ENCODE peak calls at places on chromosome 10, in four cellular contexts. One of them, this sample, is unnamed.

GRCh38 chr10:104924101-104924795 is 283.2 kb downstream of the SORCS3 start:
- DNase-seq in OCI-LY7: no peak
- DNase-seq in psoas muscle: no peak
- DNase-seq in IMR-90: no peak
- DNase-seq in this sample: no peak

GRCh38 chr10:110487411-110488123 is 10.1 kb upstream of the DUSP5 start:
- DNase-seq in psoas muscle: no peak
- DNase-seq in OCI-LY7: no peak
- DNase-seq in IMR-90: peak; percentile 55
- DNase-seq in this sample: no peak

GRCh38 chr10:122310311-122311050 is 39.4 kb downstream of the BTBD16 start:
- DNase-seq in psoas muscle: no peak
- DNase-seq in OCI-LY7: no peak
- DNase-seq in IMR-90: no peak
- DNase-seq in this sample: no peak

GRCh38 chr10:116742367-116743265 is at the start of gene HSPA12A:
- DNase-seq in OCI-LY7: no peak
- DNase-seq in IMR-90: peak; percentile 89
- DNase-seq in psoas muscle: peak; percentile 87
- DNase-seq in this sample: peak; percentile 93

GRCh38 chr10:86953747-86954680 is 3.4 kb downstream of the MMRN2 start:
- DNase-seq in IMR-90: peak; percentile 35
- DNase-seq in OCI-LY7: no peak
- DNase-seq in psoas muscle: peak; percentile 73
- DNase-seq in this sample: no peak

GRCh38 chr10:133464582-133465031 is 10.9 kb downstream of the SCART1 start:
- DNase-seq in OCI-LY7: no peak
- DNase-seq in IMR-90: no peak
- DNase-seq in psoas muscle: peak; percentile 42
- DNase-seq in this sample: no peak

GRCh38 chr10:114118514-114118913 is 55.5 kb downstream of the CCDC186 start:
- DNase-seq in OCI-LY7: no peak
- DNase-seq in psoas muscle: no peak
- DNase-seq in IMR-90: no peak
- DNase-seq in this sample: no peak

GRCh38 chr10:4840151-4840550 is 14.1 kb downstream of the AKR1E2 start:
- DNase-seq in OCI-LY7: no peak
- DNase-seq in IMR-90: no peak
- DNase-seq in psoas muscle: no peak
- DNase-seq in this sample: no peak

GRCh38 chr10:55766212-55766611 is 594.8 kb downstream of the ZWINT start:
- DNase-seq in psoas muscle: no peak
- DNase-seq in OCI-LY7: no peak
- DNase-seq in IMR-90: no peak
- DNase-seq in this sample: no peak

GRCh38 chr10:63491558-63492316 is 26.0 kb upstream of the JMJD1C start:
- DNase-seq in IMR-90: peak; percentile 74
- DNase-seq in OCI-LY7: no peak
- DNase-seq in psoas muscle: no peak
- DNase-seq in this sample: no peak

GRCh38 chr10:76324283-76324682 is 892.9 kb downstream of the LRMDA start:
- DNase-seq in IMR-90: no peak
- DNase-seq in OCI-LY7: no peak
- DNase-seq in psoas muscle: peak; percentile 59
- DNase-seq in this sample: no peak

GRCh38 chr10:43594944-43595589 is 11.2 kb upstream of the ZNF485 start:
- DNase-seq in IMR-90: peak; percentile 50
- DNase-seq in OCI-LY7: peak; percentile 43
- DNase-seq in psoas muscle: no peak
- DNase-seq in this sample: peak; percentile 76

GRCh38 chr10:102335184-102335583 is 60.3 kb upstream of the NFKB2 start:
- DNase-seq in IMR-90: peak; percentile 15
- DNase-seq in psoas muscle: peak; percentile 86
- DNase-seq in OCI-LY7: no peak
- DNase-seq in this sample: no peak

GRCh38 chr10:34866848-34867247 is 51.8 kb upstream of the PARD3 start:
- DNase-seq in IMR-90: no peak
- DNase-seq in psoas muscle: no peak
- DNase-seq in OCI-LY7: no peak
- DNase-seq in this sample: no peak

GRCh38 chr10:15863733-15864132 is 3.4 kb upstream of the MINDY3 start:
- DNase-seq in psoas muscle: no peak
- DNase-seq in OCI-LY7: no peak
- DNase-seq in IMR-90: no peak
- DNase-seq in this sample: no peak

GRCh38 chr10:133361227-133361626 is 3.4 kb upstream of the FUOM start:
- DNase-seq in OCI-LY7: no peak
- DNase-seq in IMR-90: no peak
- DNase-seq in psoas muscle: no peak
- DNase-seq in this sample: no peak

GRCh38 chr10:62278461-62278910 is 9.8 kb upstream of the RTKN2 start:
- DNase-seq in IMR-90: peak; percentile 11
- DNase-seq in OCI-LY7: no peak
- DNase-seq in psoas muscle: no peak
- DNase-seq in this sample: no peak

GRCh38 chr10:52351911-52352310 is 37.8 kb downstream of the DKK1 start:
- DNase-seq in psoas muscle: no peak
- DNase-seq in IMR-90: peak; percentile 37
- DNase-seq in OCI-LY7: no peak
- DNase-seq in this sample: no peak

GRCh38 chr10:48450233-48450810 is 143.8 kb downstream of the MAPK8 start:
- DNase-seq in psoas muscle: peak; percentile 42
- DNase-seq in IMR-90: no peak
- DNase-seq in OCI-LY7: no peak
- DNase-seq in this sample: peak; percentile 24

GRCh38 chr10:79287973-79288715 is 59.1 kb upstream of the PPIF start:
- DNase-seq in OCI-LY7: no peak
- DNase-seq in IMR-90: no peak
- DNase-seq in psoas muscle: no peak
- DNase-seq in this sample: no peak

GRCh38 chr10:119413738-119414611 is 128.5 kb downstream of the RGS10 start:
- DNase-seq in IMR-90: peak; percentile 99
- DNase-seq in OCI-LY7: no peak
- DNase-seq in psoas muscle: no peak
- DNase-seq in this sample: no peak

GRCh38 chr10:74967850-74968620 is 141.6 kb downstream of the KAT6B start:
- DNase-seq in psoas muscle: no peak
- DNase-seq in IMR-90: no peak
- DNase-seq in OCI-LY7: no peak
- DNase-seq in this sample: no peak

GRCh38 chr10:101968910-101969321 is 87.1 kb downstream of the ARMH3 start:
- DNase-seq in IMR-90: no peak
- DNase-seq in OCI-LY7: no peak
- DNase-seq in psoas muscle: no peak
- DNase-seq in this sample: peak; percentile 34

GRCh38 chr10:101561068-101561915 is 26.8 kb downstream of the POLL start:
- DNase-seq in OCI-LY7: no peak
- DNase-seq in IMR-90: no peak
- DNase-seq in psoas muscle: peak; percentile 29
- DNase-seq in this sample: no peak

GRCh38 chr10:115417585-115418265 is 324.6 kb downstream of the ATRNL1 start:
- DNase-seq in OCI-LY7: peak; percentile 53
- DNase-seq in IMR-90: peak; percentile 37
- DNase-seq in psoas muscle: no peak
- DNase-seq in this sample: peak; percentile 56

GRCh38 chr10:101032637-101033201 is 1.7 kb downstream of the SFXN3 start:
- DNase-seq in IMR-90: peak; percentile 91
- DNase-seq in psoas muscle: no peak
- DNase-seq in OCI-LY7: no peak
- DNase-seq in this sample: no peak

GRCh38 chr10:72303424-72304128 is 29.9 kb downstream of the DDIT4 start:
- DNase-seq in OCI-LY7: no peak
- DNase-seq in psoas muscle: no peak
- DNase-seq in IMR-90: no peak
- DNase-seq in this sample: no peak

GRCh38 chr10:1665681-1666080 is 71.6 kb downstream of the ADARB2 start:
- DNase-seq in OCI-LY7: no peak
- DNase-seq in psoas muscle: no peak
- DNase-seq in IMR-90: no peak
- DNase-seq in this sample: no peak

DNA sequence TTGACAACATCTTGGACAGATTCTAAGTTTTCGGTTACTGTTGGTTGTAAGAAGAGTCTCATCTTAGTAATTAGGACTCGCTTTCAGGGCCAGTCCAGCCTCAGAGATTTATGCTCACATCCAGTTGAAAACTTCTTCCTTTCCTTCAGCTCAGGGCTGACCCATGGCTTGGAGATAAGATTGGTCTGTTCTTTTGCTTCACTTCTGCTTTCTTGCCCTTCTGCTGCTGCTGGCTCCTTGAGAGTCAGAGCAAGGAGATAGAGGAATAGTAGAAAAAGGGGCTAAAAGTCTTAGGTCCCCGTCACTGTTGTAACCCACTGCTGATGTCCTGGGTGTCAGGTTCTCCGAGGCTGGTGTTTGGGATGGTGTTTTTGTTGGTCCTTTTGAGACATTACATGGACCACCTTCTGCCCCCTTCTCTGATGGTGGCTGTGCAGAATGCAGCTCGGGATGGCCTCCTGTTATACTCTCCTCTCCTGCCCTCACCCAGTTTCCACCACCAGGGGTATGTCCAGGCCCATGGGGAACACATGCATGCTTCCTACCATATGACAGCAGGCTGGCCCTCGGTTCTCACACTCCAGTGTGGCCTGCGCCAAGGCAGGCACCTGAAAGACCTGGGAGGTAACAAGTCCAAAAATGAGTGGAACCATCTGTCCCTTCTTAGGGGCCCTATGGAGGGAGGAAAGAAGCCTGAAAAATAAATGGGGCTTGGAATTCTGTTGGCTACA is 67.8 kb upstream of the PCBD1 start:
- DNase-seq in psoas muscle: peak; percentile 30
- DNase-seq in OCI-LY7: no peak
- DNase-seq in IMR-90: no peak
- DNase-seq in this sample: no peak
- TF ChIP-seq CTCF in psoas muscle: no peak
- TF ChIP-seq CTCF in OCI-LY7: no peak
- TF ChIP-seq CTCF in IMR-90: no peak
- TF ChIP-seq CTCF in this sample: no peak

GRCh38 chr10:9848981-9849380 is 1168.7 kb upstream of the CELF2 start:
- DNase-seq in psoas muscle: no peak
- DNase-seq in IMR-90: no peak
- DNase-seq in OCI-LY7: no peak
- DNase-seq in this sample: no peak

GRCh38 chr10:9851808-9852207 is 1165.9 kb upstream of the CELF2 start:
- DNase-seq in IMR-90: no peak
- DNase-seq in psoas muscle: no peak
- DNase-seq in OCI-LY7: no peak
- DNase-seq in this sample: no peak

GRCh38 chr10:9850415-9850814 is 1167.3 kb upstream of the CELF2 start:
- DNase-seq in IMR-90: no peak
- DNase-seq in OCI-LY7: no peak
- DNase-seq in psoas muscle: no peak
- DNase-seq in this sample: no peak

GRCh38 chr10:9848278-9848677 is 1169.4 kb upstream of the CELF2 start:
- DNase-seq in OCI-LY7: no peak
- DNase-seq in IMR-90: no peak
- DNase-seq in psoas muscle: no peak
- DNase-seq in this sample: no peak

DNA sequence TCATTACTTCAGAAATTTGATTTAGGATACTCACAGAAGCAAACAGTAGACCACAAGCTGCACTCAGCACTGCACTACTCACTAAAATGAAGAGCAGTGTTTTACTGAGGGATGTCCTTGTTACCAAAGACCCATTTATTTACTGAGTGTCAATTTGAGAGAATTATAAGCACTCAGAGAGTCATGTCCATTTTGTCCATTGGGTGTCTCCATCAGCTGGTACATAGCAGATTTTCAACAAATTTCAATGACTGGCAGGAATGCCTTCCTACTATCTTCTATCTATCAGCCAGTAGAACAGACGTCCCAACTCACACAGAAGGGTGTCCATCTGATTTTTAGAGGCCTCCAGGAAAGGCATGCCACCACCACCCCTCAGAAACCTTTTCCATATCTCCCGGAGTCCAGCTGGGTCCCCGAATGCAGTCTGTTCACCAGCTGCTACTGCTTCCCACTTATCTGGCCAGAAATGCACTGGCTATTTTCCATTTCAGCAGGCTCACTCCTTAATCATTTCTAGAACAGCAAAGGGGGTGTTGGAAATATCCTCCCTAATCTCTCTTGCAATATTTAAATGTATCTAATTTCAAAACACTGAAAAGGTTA is 1164.2 kb upstream of the CELF2 start:
- DNase-seq in OCI-LY7: peak; percentile 14
- DNase-seq in IMR-90: no peak
- DNase-seq in psoas muscle: no peak
- DNase-seq in this sample: no peak
- TF ChIP-seq CTCF in OCI-LY7: peak; percentile 60
- TF ChIP-seq CTCF in IMR-90: no peak
- TF ChIP-seq CTCF in psoas muscle: no peak
- TF ChIP-seq CTCF in this sample: no peak

DNA sequence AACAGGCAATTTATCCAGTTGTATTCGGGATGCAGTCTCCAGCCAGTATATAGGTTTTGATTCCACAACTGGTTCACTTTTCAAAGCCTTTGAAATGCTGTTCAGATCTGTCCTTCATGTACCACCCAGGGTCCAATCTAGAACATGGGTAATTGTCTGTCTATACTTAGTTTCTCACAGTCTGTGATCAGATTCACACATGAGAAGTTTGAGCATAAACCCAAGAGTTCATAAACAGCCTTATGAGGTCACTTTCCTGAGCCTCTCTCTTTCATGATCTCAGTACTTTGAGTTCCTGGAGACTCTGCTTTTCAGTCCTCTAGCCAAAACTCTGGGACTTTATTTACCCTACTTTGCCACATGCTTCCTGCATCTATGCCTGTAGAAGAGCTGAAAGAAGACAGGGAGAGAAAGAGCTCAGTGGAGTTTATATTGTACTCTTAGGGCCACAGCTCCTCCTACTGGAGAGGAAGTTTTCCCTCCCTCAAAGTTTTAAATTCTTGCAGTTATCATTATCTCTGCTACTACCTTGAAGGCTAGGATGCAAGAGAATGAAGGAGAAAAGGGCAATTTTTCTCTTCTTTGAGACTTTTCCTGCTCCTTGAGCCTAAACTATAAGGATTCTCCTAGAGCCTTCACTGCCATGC is 172.0 kb downstream of the ZEB1 start:
- DNase-seq in IMR-90: peak; percentile 52
- DNase-seq in OCI-LY7: peak; percentile 36
- DNase-seq in psoas muscle: no peak
- DNase-seq in this sample: no peak
- TF ChIP-seq CTCF in IMR-90: peak; percentile 62
- TF ChIP-seq CTCF in OCI-LY7: peak; percentile 81
- TF ChIP-seq CTCF in psoas muscle: peak; percentile 68
- TF ChIP-seq CTCF in this sample: peak; percentile 22

GRCh38 chr10:108784534-108784933 is 1138.8 kb downstream of the XPNPEP1 start:
- DNase-seq in OCI-LY7: no peak
- DNase-seq in IMR-90: no peak
- DNase-seq in psoas muscle: no peak
- DNase-seq in this sample: no peak

GRCh38 chr10:108785011-108785410 is 1138.3 kb downstream of the XPNPEP1 start:
- DNase-seq in psoas muscle: no peak
- DNase-seq in OCI-LY7: no peak
- DNase-seq in IMR-90: no peak
- DNase-seq in this sample: no peak

GRCh38 chr10:108787932-108788331 is 1135.4 kb downstream of the XPNPEP1 start:
- DNase-seq in psoas muscle: no peak
- DNase-seq in IMR-90: peak; percentile 63
- DNase-seq in OCI-LY7: no peak
- DNase-seq in this sample: no peak

GRCh38 chr10:108782411-108782810 is 1140.9 kb downstream of the XPNPEP1 start:
- DNase-seq in OCI-LY7: no peak
- DNase-seq in psoas muscle: no peak
- DNase-seq in IMR-90: no peak
- DNase-seq in this sample: no peak

GRCh38 chr10:108783897-108784296 is 1139.4 kb downstream of the XPNPEP1 start:
- DNase-seq in IMR-90: peak; percentile 36
- DNase-seq in OCI-LY7: peak; percentile 65
- DNase-seq in psoas muscle: no peak
- DNase-seq in this sample: peak; percentile 33
- TF ChIP-seq CTCF in IMR-90: peak; percentile 27
- TF ChIP-seq CTCF in OCI-LY7: peak; percentile 83
- TF ChIP-seq CTCF in psoas muscle: no peak
- TF ChIP-seq CTCF in this sample: peak; percentile 21

This sample was measured in GM20000.